ENCODE peak calls at places on chromosomes 1 and 21, in nine cellular contexts. T is IMR-90; U is mesendoderm; C is tibial nerve; J is tibial artery; P is esophagus squamous epithelium; Q is CD4-positive, alpha-beta memory T cell; G is cardiac muscle cell; I is lower lobe of right lung. H is an unnamed sample. For H3K27me3, the result is how much of the 10 kb centered on the place peaks cover.

GRCh38 chr21:29163381-29164115 is 33.1 kb downstream of the MAP3K7CL start:
- DNase-seq in Q (no peak), T (no peak), G (peak), C (no peak), J (no peak), I (peak), U (no peak), P (no peak), H (no peak)

GRCh38 chr21:36744560-36745231 is 45.8 kb downstream of the SIM2 start:
- DNase-seq in Q (no peak), U (no peak), C (no peak), T (no peak), G (no peak), I (no peak), P (no peak), J (no peak), H (no peak)

GRCh38 chr1:7113136-7113535 is 327.9 kb downstream of the CAMTA1 start:
- DNase-seq in T (no peak), U (no peak), J (no peak), P (no peak), Q (no peak), C (no peak), G (no peak), I (no peak), H (no peak)

GRCh38 chr1:46705408-46705807 is 13.5 kb downstream of the EFCAB14 start:
- DNase-seq in T (peak), Q (no peak), P (no peak), J (no peak), U (no peak), C (no peak), G (no peak), I (no peak), H (no peak)

GRCh38 chr1:23103001-23103879 is 65.4 kb downstream of the LUZP1 start:
- DNase-seq in I (no peak), G (peak), P (no peak), J (no peak), C (no peak), T (peak), Q (peak), U (no peak), H (peak)

GRCh38 chr1:145912128-145912641 is 2.3 kb upstream of the ITGA10 start:
- DNase-seq in T (no peak), P (no peak), I (no peak), Q (no peak), C (no peak), G (no peak), U (no peak), J (no peak), H (no peak)

GRCh38 chr1:198730952-198731351 is 92.1 kb downstream of the PTPRC start:
- DNase-seq in C (no peak), T (no peak), Q (no peak), P (no peak), U (no peak), G (no peak), J (no peak), I (no peak), H (no peak)

GRCh38 chr1:164771568-164772350 is 212.8 kb downstream of the PBX1 start:
- DNase-seq in U (peak), P (no peak), Q (no peak), G (peak), C (no peak), I (no peak), J (no peak), T (peak), H (no peak)

GRCh38 chr1:105485207-105485606 is 1571.3 kb upstream of the PRMT6 start:
- DNase-seq in U (no peak), G (no peak), P (no peak), I (no peak), J (no peak), C (no peak), Q (no peak), T (peak), H (no peak)

GRCh38 chr1:24175033-24175755 is 11.9 kb downstream of the IFNLR1 start:
- DNase-seq in G (no peak), U (no peak), P (no peak), T (no peak), I (no peak), Q (no peak), C (no peak), J (no peak), H (no peak)

GRCh38 chr1:153945131-153945794 is 1.3 kb downstream of the DENND4B start:
- DNase-seq in T (peak), U (no peak), J (peak), I (peak), G (peak), C (no peak), Q (peak), P (no peak), H (peak)

GRCh38 chr1:198444792-198445191 is 95.7 kb downstream of the ATP6V1G3 start:
- DNase-seq in J (no peak), G (peak), Q (no peak), C (no peak), T (peak), P (no peak), I (no peak), U (no peak), H (no peak)

GRCh38 chr21:35316933-35317332 is 267.8 kb upstream of the RUNX1 start:
- DNase-seq in P (no peak), U (peak), J (no peak), T (peak), I (no peak), G (peak), C (no peak), Q (no peak), H (no peak)

GRCh38 chr1:110243581-110243980 is 33.5 kb downstream of the KCNC4 start:
- DNase-seq in P (no peak), Q (no peak), I (no peak), C (no peak), U (no peak), T (no peak), J (no peak), G (no peak), H (no peak)

GRCh38 chr1:8176279-8176678 is 141.6 kb upstream of the SLC45A1 start:
- DNase-seq in P (no peak), I (no peak), T (no peak), U (no peak), G (no peak), C (no peak), Q (no peak), J (no peak), H (no peak)

GRCh38 chr21:37562920-37563640 is 196.5 kb downstream of the DYRK1A start:
- DNase-seq in T (no peak), I (peak), G (no peak), U (no peak), J (peak), C (no peak), Q (no peak), P (no peak), H (no peak)

GRCh38 chr1:90729484-90730246 is 12.6 kb upstream of the BARHL2 start:
- DNase-seq in Q (no peak), P (no peak), G (no peak), U (peak), J (no peak), C (no peak), T (no peak), I (no peak), H (no peak)

GRCh38 chr21:34844033-34844923 is 175.5 kb downstream of the CLIC6 start:
- DNase-seq in C (peak), T (peak), Q (no peak), U (no peak), P (no peak), J (peak), I (peak), G (peak), H (no peak)

GRCh38 chr1:218439541-218440295 is 94.6 kb downstream of the TGFB2 start:
- DNase-seq in G (peak), I (no peak), P (no peak), Q (no peak), U (peak), J (peak), T (peak), C (no peak), H (no peak)

GRCh38 chr21:14607262-14607661 is 61.1 kb upstream of the SAMSN1 start:
- DNase-seq in Q (no peak), G (no peak), P (no peak), C (no peak), U (no peak), J (no peak), I (no peak), T (no peak), H (no peak)

GRCh38 chr1:174160109-174160473 is 771 bp downstream of the RABGAP1L start:
- DNase-seq in Q (no peak), T (peak), J (peak), P (no peak), C (peak), U (peak), G (peak), I (peak), H (no peak)

GRCh38 chr1:117015701-117016100 is 14.1 kb downstream of the CD101 start:
- DNase-seq in C (no peak), U (no peak), P (no peak), J (no peak), G (no peak), Q (no peak), T (no peak), I (no peak), H (no peak)

GRCh38 chr1:15950302-15950701 is 25.6 kb downstream of the ZBTB17 start:
- DNase-seq in U (no peak), P (no peak), J (no peak), C (no peak), G (no peak), T (no peak), Q (no peak), I (no peak), H (no peak)

GRCh38 chr1:198880818-198881597 is 242.2 kb downstream of the PTPRC start:
- DNase-seq in T (peak), U (peak), P (no peak), C (no peak), I (no peak), G (peak), Q (no peak), J (no peak), H (no peak)

GRCh38 chr1:22363403-22364325 is 88.0 kb upstream of the ZBTB40 start:
- DNase-seq in Q (no peak), C (no peak), I (peak), T (no peak), U (no peak), P (no peak), G (no peak), J (no peak), H (no peak)

GRCh38 chr1:212791261-212791675 is 309 bp downstream of the NSL1 start:
- DNase-seq in I (no peak), C (no peak), Q (no peak), U (no peak), J (peak), P (no peak), G (peak), T (peak), H (no peak)

GRCh38 chr1:11069233-11069950 is 9.6 kb upstream of the SRM start:
- DNase-seq in C (no peak), Q (no peak), I (peak), U (no peak), J (no peak), G (no peak), T (no peak), P (no peak), H (no peak)

GRCh38 chr21:44854664-44855446 is 18.6 kb downstream of the PTTG1IP start:
- DNase-seq in Q (no peak), T (no peak), P (no peak), U (no peak), I (no peak), J (peak), G (no peak), C (no peak), H (no peak)

GRCh38 chr1:150257624-150258274 is at the start of gene CA14:
- DNase-seq in P (no peak), T (no peak), Q (no peak), J (no peak), G (no peak), U (peak), C (no peak), I (no peak), H (no peak)

DNA sequence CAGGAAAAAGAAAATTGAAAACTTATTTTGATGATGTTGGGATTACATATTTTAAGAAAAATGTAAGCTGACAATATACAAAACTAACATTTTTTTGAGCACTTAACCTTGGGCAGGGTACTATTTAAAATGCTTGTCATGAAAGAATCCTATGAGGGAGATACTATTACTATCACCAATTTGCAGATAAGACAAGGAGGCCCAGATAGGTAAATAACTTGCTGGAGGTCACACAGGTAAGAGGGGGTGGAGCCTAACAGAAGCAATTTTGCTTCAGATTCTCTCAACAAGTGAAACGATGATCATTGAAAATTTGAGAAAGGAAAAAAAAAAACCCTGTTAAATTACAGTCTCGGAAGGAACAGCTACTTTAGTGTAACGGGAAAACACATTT is 1.2 kb downstream of the GART start:
- DNase-seq in G (no peak), Q (no peak), I (no peak), T (no peak), J (no peak), P (no peak), C (no peak), U (peak), H (no peak)
- H3K4me3 ChIP-seq in G (no peak), Q (no peak), I (peak), T (no peak), J (no peak), P (no peak), C (peak), U (no peak), H (no peak)

GRCh38 chr1:161267332-161267731 is 8.8 kb downstream of the PCP4L1 start:
- DNase-seq in C (no peak), T (no peak), Q (no peak), I (no peak), J (no peak), P (no peak), U (no peak), G (no peak), H (no peak)
- H3K27me3 ChIP-seq in C (under half), T (under half), Q (under half), I (under half), J (under half), P (under half), U (under half), G (under half), H (under half)

GRCh38 chr1:237105826-237106225 is 63.8 kb downstream of the RYR2 start:
- DNase-seq in I (no peak), C (no peak), P (no peak), U (no peak), T (no peak), Q (no peak), G (peak), J (no peak), H (no peak)

GRCh38 chr1:237108299-237109040 is 66.5 kb downstream of the RYR2 start:
- DNase-seq in J (no peak), T (no peak), P (no peak), Q (no peak), U (peak), G (peak), I (no peak), C (no peak), H (no peak)

GRCh38 chr1:237098517-237098916 is 56.5 kb downstream of the RYR2 start:
- DNase-seq in P (no peak), C (no peak), J (no peak), I (no peak), G (no peak), U (no peak), Q (no peak), T (no peak), H (no peak)

GRCh38 chr1:237103021-237103420 is 61.0 kb downstream of the RYR2 start:
- DNase-seq in U (no peak), C (no peak), J (no peak), G (no peak), P (no peak), I (no peak), Q (no peak), T (no peak), H (no peak)

DNA sequence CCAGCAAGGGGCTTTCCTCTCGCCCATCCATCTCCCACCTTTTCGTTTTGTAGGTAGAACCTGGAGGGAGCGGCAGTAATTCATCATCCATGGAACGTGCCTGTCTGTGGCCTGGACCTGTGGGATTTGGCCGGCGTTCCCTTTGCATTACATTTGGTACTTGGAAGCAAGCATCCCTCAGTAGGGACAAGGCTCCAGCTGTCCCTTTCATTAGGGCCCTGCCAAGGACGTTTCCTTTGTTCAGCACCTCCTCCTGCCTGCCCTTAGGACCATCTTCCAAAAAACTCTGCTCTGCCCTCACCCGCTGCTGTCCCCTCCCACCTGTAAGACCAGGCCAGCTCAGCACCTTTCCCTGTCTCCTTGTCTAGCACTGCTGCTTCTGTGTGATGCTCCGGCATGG is 62.1 kb downstream of the RYR2 start:
- DNase-seq in C (no peak), I (no peak), Q (no peak), P (no peak), T (no peak), J (no peak), G (no peak), U (no peak), H (no peak)
- H3K4me3 ChIP-seq in C (no peak), I (no peak), Q (no peak), P (no peak), T (no peak), J (no peak), G (no peak), U (no peak), H (no peak)

GRCh38 chr1:119007672-119008482 is 19.7 kb upstream of the TBX15 start:
- DNase-seq in I (no peak), U (peak), C (no peak), P (no peak), Q (no peak), T (no peak), G (peak), J (no peak), H (no peak)

GRCh38 chr1:119004781-119005180 is 16.6 kb upstream of the TBX15 start:
- DNase-seq in J (no peak), G (no peak), U (no peak), C (no peak), P (no peak), Q (no peak), I (no peak), T (no peak), H (no peak)

GRCh38 chr1:119005870-119006405 is 17.8 kb upstream of the TBX15 start:
- DNase-seq in C (no peak), J (no peak), U (no peak), T (no peak), G (no peak), Q (no peak), P (no peak), I (no peak), H (no peak)

GRCh38 chr1:119007343-119007671 is 19.2 kb upstream of the TBX15 start:
- DNase-seq in Q (no peak), J (no peak), U (no peak), G (no peak), C (no peak), I (no peak), T (no peak), P (no peak), H (no peak)

DNA sequence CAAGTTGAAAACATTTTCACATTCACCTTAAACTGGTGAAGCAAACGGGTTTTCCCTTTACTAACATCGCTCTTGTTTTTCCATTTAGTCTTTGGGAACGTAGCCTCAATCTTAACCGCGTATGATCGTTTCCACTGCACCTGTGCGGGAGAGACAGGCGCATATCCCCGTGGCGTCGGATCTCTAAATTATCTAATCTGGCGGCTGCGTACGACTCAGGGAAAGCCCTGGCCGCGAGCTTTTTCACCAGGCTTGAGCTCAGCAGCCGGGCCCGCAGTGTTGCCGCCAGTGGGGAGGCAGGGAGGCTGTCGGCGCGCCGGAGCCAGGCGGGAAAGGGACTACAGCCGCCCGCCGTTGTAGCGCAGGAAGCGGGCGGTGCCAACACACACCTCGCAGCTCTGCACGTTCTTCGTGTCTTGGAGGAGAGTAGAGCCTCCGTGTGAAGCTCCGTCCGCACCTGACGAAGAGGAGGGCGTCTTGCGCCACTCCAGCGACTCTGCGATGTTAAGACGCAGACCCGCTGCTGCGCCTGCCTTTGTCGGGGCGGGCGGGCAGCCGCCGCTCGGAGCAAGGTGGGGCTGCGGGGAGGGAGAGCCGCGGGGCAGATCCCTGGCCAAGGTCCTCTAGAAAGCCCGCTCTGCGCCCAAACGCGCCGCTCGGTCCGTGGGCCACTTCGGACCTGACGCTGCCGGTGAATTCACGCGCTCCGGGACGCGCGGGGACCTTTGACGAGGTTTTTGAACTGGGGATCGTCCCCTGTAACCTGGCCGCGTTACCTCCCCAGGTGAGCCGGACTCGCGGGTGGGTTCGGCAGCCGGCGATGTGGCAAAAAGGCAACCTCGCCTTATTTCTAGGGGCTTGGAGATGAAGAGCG is 18.5 kb upstream of the TBX15 start:
- DNase-seq in P (no peak), J (no peak), T (no peak), I (no peak), C (no peak), G (peak), Q (no peak), U (no peak), H (no peak)
- H3K27me3 ChIP-seq in P (under half), J (under half), T (half or more), I (half or more), C (half or more), G (half or more), Q (under half), U (half or more), H (under half)

DNA sequence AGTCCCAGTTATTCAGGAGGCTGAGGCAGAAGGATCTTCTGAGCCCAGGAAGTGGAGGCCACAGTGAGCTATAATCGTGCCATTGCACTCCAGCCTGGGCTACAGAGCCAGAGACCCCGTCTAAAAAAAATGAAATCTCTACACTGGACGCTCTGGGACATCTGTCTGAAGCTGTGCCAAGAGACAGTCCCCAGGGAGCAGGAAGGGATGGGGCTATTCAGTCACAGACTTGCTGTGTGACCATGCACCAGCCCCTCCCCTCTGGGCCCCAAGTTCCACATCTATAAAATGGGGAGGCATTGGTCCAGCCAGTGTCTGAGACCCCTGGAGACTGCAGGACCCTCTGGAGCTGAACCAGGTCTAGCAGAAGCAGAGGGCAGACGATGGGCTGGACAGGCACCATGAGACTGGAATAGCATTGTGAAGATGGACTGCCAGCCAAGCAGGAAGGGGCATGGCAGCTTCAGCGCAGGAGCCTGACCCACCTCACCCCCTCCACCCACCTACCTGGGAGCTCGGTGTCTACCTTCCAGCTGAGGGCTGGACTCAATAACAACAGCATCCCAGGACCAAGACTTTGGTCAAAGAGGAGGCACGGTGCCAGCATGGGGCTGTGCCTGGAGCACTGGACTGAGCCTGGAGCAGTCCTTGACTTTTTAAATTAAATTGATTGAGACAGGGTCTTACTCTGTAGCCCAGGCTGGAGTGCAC is 1.4 kb downstream of the TMEM54 start:
- DNase-seq in I (no peak), U (no peak), G (no peak), J (no peak), C (no peak), T (no peak), Q (no peak), P (no peak), H (no peak)
- H3K4me3 ChIP-seq in I (no peak), U (no peak), G (no peak), J (no peak), C (no peak), T (no peak), Q (no peak), P (no peak), H (no peak)

GRCh38 chr1:152104854-152105253 is 10.4 kb downstream of the TCHH start:
- DNase-seq in P (no peak), G (no peak), J (no peak), C (no peak), I (no peak), U (no peak), T (no peak), Q (no peak), H (no peak)
- H3K27me3 ChIP-seq in P (under half), G (under half), J (under half), C (half or more), I (half or more), U (under half), T (under half), Q (under half), H (under half)

H was measured in naive thymus-derived CD4-positive, alpha-beta T cell.